ENCODE peak calls at places on chromosomes 3 and 15, in six cellular contexts. One of them, this sample, is unnamed.

GRCh38 chr15:101293122-101293521 is 1.9 kb downstream of the SNRPA1 start:
- DNase-seq in upper lobe of right lung: no peak
- DNase-seq in dorsolateral prefrontal cortex: no peak
- DNase-seq in cardiac muscle cell: no peak
- DNase-seq in mammary epithelial cell: no peak
- DNase-seq in MM.1S: no peak
- DNase-seq in this sample: no peak

GRCh38 chr3:134039161-134039862 is 9.6 kb upstream of the SLCO2A1 start:
- DNase-seq in MM.1S: no peak
- DNase-seq in mammary epithelial cell: peak
- DNase-seq in upper lobe of right lung: no peak
- DNase-seq in dorsolateral prefrontal cortex: no peak
- DNase-seq in cardiac muscle cell: peak
- DNase-seq in this sample: peak

GRCh38 chr3:193853511-193854219 is 260.7 kb downstream of the OPA1 start:
- DNase-seq in dorsolateral prefrontal cortex: no peak
- DNase-seq in MM.1S: no peak
- DNase-seq in mammary epithelial cell: peak
- DNase-seq in cardiac muscle cell: no peak
- DNase-seq in upper lobe of right lung: no peak
- DNase-seq in this sample: no peak

GRCh38 chr3:45968706-45969105 is 25.4 kb downstream of the CXCR6 start:
- DNase-seq in mammary epithelial cell: peak
- DNase-seq in upper lobe of right lung: no peak
- DNase-seq in MM.1S: no peak
- DNase-seq in dorsolateral prefrontal cortex: no peak
- DNase-seq in cardiac muscle cell: no peak
- DNase-seq in this sample: no peak

GRCh38 chr15:60520825-60521368 is 42.0 kb upstream of the ICE2 start:
- DNase-seq in upper lobe of right lung: peak
- DNase-seq in dorsolateral prefrontal cortex: peak
- DNase-seq in MM.1S: peak
- DNase-seq in cardiac muscle cell: peak
- DNase-seq in mammary epithelial cell: peak
- DNase-seq in this sample: peak

GRCh38 chr3:66224220-66224619 is 3.4 kb downstream of the SLC25A26 start:
- DNase-seq in dorsolateral prefrontal cortex: no peak
- DNase-seq in cardiac muscle cell: no peak
- DNase-seq in mammary epithelial cell: peak
- DNase-seq in upper lobe of right lung: no peak
- DNase-seq in MM.1S: no peak
- DNase-seq in this sample: no peak

GRCh38 chr15:34610388-34610787 is 26.9 kb upstream of the GOLGA8B start:
- DNase-seq in dorsolateral prefrontal cortex: no peak
- DNase-seq in upper lobe of right lung: no peak
- DNase-seq in mammary epithelial cell: peak
- DNase-seq in cardiac muscle cell: peak
- DNase-seq in MM.1S: peak
- DNase-seq in this sample: peak

GRCh38 chr3:185658504-185658912 is 72.4 kb downstream of the SENP2 start:
- DNase-seq in MM.1S: no peak
- DNase-seq in cardiac muscle cell: no peak
- DNase-seq in upper lobe of right lung: peak
- DNase-seq in dorsolateral prefrontal cortex: peak
- DNase-seq in mammary epithelial cell: peak
- DNase-seq in this sample: peak

GRCh38 chr15:29849716-29850115 is 27.4 kb upstream of the TJP1 start:
- DNase-seq in MM.1S: no peak
- DNase-seq in upper lobe of right lung: no peak
- DNase-seq in mammary epithelial cell: no peak
- DNase-seq in dorsolateral prefrontal cortex: no peak
- DNase-seq in cardiac muscle cell: no peak
- DNase-seq in this sample: no peak

GRCh38 chr3:113746955-113747718 is at the start of gene ATP6V1A:
- DNase-seq in dorsolateral prefrontal cortex: peak
- DNase-seq in MM.1S: peak
- DNase-seq in upper lobe of right lung: peak
- DNase-seq in cardiac muscle cell: peak
- DNase-seq in mammary epithelial cell: no peak
- DNase-seq in this sample: peak

GRCh38 chr15:87955284-87955909 is 301.1 kb downstream of the NTRK3 start:
- DNase-seq in MM.1S: no peak
- DNase-seq in upper lobe of right lung: no peak
- DNase-seq in mammary epithelial cell: no peak
- DNase-seq in dorsolateral prefrontal cortex: peak
- DNase-seq in cardiac muscle cell: no peak
- DNase-seq in this sample: no peak

GRCh38 chr3:148131990-148132638 is 565.6 kb upstream of the AGTR1 start:
- DNase-seq in cardiac muscle cell: no peak
- DNase-seq in dorsolateral prefrontal cortex: no peak
- DNase-seq in mammary epithelial cell: no peak
- DNase-seq in MM.1S: no peak
- DNase-seq in upper lobe of right lung: no peak
- DNase-seq in this sample: no peak

GRCh38 chr15:60508442-60508841 is 29.5 kb upstream of the ICE2 start:
- DNase-seq in dorsolateral prefrontal cortex: no peak
- DNase-seq in upper lobe of right lung: no peak
- DNase-seq in mammary epithelial cell: no peak
- DNase-seq in cardiac muscle cell: no peak
- DNase-seq in MM.1S: no peak
- DNase-seq in this sample: no peak

GRCh38 chr15:82960766-82961165 is 8.2 kb upstream of the HOMER2 start:
- DNase-seq in dorsolateral prefrontal cortex: no peak
- DNase-seq in MM.1S: no peak
- DNase-seq in upper lobe of right lung: no peak
- DNase-seq in cardiac muscle cell: no peak
- DNase-seq in mammary epithelial cell: no peak
- DNase-seq in this sample: no peak

GRCh38 chr3:72380193-72380592 is 468.1 kb downstream of the SHQ1 start:
- DNase-seq in dorsolateral prefrontal cortex: no peak
- DNase-seq in MM.1S: no peak
- DNase-seq in cardiac muscle cell: no peak
- DNase-seq in upper lobe of right lung: no peak
- DNase-seq in mammary epithelial cell: peak
- DNase-seq in this sample: peak

GRCh38 chr3:186849392-186849975 is 7.0 kb downstream of the ADIPOQ start:
- DNase-seq in dorsolateral prefrontal cortex: no peak
- DNase-seq in upper lobe of right lung: no peak
- DNase-seq in cardiac muscle cell: peak
- DNase-seq in mammary epithelial cell: peak
- DNase-seq in MM.1S: peak
- DNase-seq in this sample: peak

GRCh38 chr3:149654188-149654601 is 3.6 kb downstream of the WWTR1 start:
- DNase-seq in MM.1S: no peak
- DNase-seq in mammary epithelial cell: peak
- DNase-seq in dorsolateral prefrontal cortex: no peak
- DNase-seq in cardiac muscle cell: no peak
- DNase-seq in upper lobe of right lung: no peak
- DNase-seq in this sample: no peak

GRCh38 chr15:87038404-87038803 is 958.7 kb downstream of the AGBL1 start:
- DNase-seq in mammary epithelial cell: no peak
- DNase-seq in upper lobe of right lung: no peak
- DNase-seq in MM.1S: no peak
- DNase-seq in dorsolateral prefrontal cortex: no peak
- DNase-seq in cardiac muscle cell: no peak
- DNase-seq in this sample: no peak

GRCh38 chr15:31605467-31605931 is 278.9 kb downstream of the KLF13 start:
- DNase-seq in cardiac muscle cell: peak
- DNase-seq in dorsolateral prefrontal cortex: no peak
- DNase-seq in upper lobe of right lung: no peak
- DNase-seq in mammary epithelial cell: no peak
- DNase-seq in MM.1S: no peak
- DNase-seq in this sample: peak
- TF ChIP-seq CTCF in cardiac muscle cell: no peak
- TF ChIP-seq CTCF in dorsolateral prefrontal cortex: no peak
- TF ChIP-seq CTCF in upper lobe of right lung: no peak
- TF ChIP-seq CTCF in mammary epithelial cell: no peak
- TF ChIP-seq CTCF in MM.1S: no peak
- TF ChIP-seq CTCF in this sample: no peak

GRCh38 chr15:91865486-91865885 is 12.0 kb downstream of the SLCO3A1 start:
- DNase-seq in dorsolateral prefrontal cortex: no peak
- DNase-seq in MM.1S: no peak
- DNase-seq in cardiac muscle cell: no peak
- DNase-seq in mammary epithelial cell: no peak
- DNase-seq in upper lobe of right lung: no peak
- DNase-seq in this sample: no peak

GRCh38 chr15:91865903-91866302 is 12.4 kb downstream of the SLCO3A1 start:
- DNase-seq in cardiac muscle cell: no peak
- DNase-seq in MM.1S: no peak
- DNase-seq in mammary epithelial cell: peak
- DNase-seq in dorsolateral prefrontal cortex: no peak
- DNase-seq in upper lobe of right lung: no peak
- DNase-seq in this sample: peak

GRCh38 chr15:91864669-91865068 is 11.2 kb downstream of the SLCO3A1 start:
- DNase-seq in dorsolateral prefrontal cortex: no peak
- DNase-seq in upper lobe of right lung: no peak
- DNase-seq in mammary epithelial cell: no peak
- DNase-seq in MM.1S: no peak
- DNase-seq in cardiac muscle cell: peak
- DNase-seq in this sample: no peak

GRCh38 chr15:91862891-91863520 is 9.5 kb downstream of the SLCO3A1 start:
- DNase-seq in mammary epithelial cell: no peak
- DNase-seq in dorsolateral prefrontal cortex: no peak
- DNase-seq in upper lobe of right lung: no peak
- DNase-seq in cardiac muscle cell: no peak
- DNase-seq in MM.1S: no peak
- DNase-seq in this sample: no peak

DNA sequence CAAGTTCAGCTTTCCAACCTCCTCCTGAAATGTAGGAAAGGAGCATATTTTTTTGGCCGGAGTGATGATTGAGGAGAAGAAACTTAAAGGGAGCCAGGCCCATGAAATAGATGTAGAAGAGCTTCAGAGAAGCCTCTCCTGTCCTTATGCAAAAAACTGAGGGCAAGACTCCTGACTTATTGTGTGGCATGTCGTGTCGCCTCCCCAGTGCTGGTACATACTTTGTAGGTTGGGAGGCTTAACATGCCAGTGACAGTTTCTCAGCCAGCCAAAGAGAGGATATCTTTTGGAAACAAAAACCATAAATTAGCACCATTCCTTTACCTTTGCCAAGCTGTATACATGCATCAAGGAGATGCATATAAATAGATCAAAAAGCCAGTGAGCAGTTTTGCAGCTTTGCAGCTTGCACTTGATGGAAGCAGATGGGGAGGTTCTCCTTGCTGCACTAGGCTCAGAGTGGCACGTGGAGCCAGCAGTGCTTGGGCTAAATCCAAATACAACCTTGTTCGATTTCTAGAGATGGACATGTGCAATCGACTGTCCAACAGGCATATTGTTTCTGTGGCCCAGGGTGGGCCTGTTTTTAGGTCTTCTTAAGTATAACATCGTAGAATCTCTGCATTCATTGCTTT is 10.2 kb downstream of the SLCO3A1 start:
- DNase-seq in MM.1S: no peak
- DNase-seq in dorsolateral prefrontal cortex: no peak
- DNase-seq in upper lobe of right lung: no peak
- DNase-seq in cardiac muscle cell: peak
- DNase-seq in mammary epithelial cell: no peak
- DNase-seq in this sample: no peak
- H3K27ac ChIP-seq in MM.1S: no peak
- H3K27ac ChIP-seq in dorsolateral prefrontal cortex: peak
- H3K27ac ChIP-seq in upper lobe of right lung: no peak
- H3K27ac ChIP-seq in cardiac muscle cell: peak
- H3K27ac ChIP-seq in mammary epithelial cell: no peak
- H3K27ac ChIP-seq in this sample: peak

DNA sequence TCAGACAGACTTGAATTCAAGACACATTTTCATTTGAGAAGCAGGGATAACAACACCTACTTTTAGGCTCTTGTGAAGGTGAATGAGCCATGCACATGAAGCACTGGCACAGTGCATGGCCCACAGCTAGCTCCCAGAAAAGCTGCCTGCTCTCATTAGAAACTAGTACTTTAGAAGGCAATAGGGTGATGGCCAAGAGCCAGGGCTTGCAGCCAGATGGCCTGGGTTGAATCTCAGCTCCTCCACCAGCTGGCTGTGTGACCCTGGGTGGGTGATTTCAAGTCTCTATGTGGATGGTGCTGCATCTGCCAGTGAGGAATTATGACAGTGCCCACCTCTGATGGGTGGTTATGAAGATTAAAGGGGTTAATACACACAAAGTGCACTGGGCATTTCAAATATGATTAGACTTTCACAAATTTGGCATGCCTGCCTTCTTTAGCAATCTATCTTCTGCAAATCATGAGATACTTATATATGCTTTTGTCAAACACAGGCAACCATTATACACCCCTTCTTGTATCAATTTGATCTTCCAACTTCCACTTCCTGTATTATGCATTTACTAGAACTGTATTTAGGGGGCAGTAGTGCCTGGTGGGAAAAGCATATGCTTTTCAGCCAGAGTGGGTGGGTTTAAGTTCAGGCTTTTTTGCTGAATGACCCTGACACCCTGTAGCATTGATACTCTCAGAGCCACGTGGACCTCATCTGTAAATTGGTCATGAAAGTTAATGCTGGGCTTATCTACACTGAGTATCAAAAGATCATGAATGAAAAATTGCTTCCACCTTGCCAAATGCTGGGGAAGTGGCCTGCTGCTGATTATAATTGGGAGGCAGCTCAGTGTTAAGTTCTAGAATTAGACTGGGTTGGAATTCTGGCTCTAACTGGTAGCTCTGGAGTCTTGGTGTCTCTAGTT is 34.7 kb upstream of the RBP1 start:
- DNase-seq in mammary epithelial cell: no peak
- DNase-seq in MM.1S: no peak
- DNase-seq in upper lobe of right lung: no peak
- DNase-seq in cardiac muscle cell: no peak
- DNase-seq in dorsolateral prefrontal cortex: no peak
- DNase-seq in this sample: no peak
- TF ChIP-seq CTCF in mammary epithelial cell: no peak
- TF ChIP-seq CTCF in MM.1S: no peak
- TF ChIP-seq CTCF in upper lobe of right lung: no peak
- TF ChIP-seq CTCF in cardiac muscle cell: peak
- TF ChIP-seq CTCF in dorsolateral prefrontal cortex: no peak
- TF ChIP-seq CTCF in this sample: no peak

GRCh38 chr3:39220551-39221530 is 28.4 kb upstream of the XIRP1 start:
- DNase-seq in MM.1S: peak
- DNase-seq in mammary epithelial cell: no peak
- DNase-seq in upper lobe of right lung: no peak
- DNase-seq in cardiac muscle cell: peak
- DNase-seq in dorsolateral prefrontal cortex: no peak
- DNase-seq in this sample: no peak
- H3K27ac ChIP-seq in MM.1S: peak
- H3K27ac ChIP-seq in mammary epithelial cell: no peak
- H3K27ac ChIP-seq in upper lobe of right lung: no peak
- H3K27ac ChIP-seq in cardiac muscle cell: peak
- H3K27ac ChIP-seq in dorsolateral prefrontal cortex: peak
- H3K27ac ChIP-seq in this sample: no peak

DNA sequence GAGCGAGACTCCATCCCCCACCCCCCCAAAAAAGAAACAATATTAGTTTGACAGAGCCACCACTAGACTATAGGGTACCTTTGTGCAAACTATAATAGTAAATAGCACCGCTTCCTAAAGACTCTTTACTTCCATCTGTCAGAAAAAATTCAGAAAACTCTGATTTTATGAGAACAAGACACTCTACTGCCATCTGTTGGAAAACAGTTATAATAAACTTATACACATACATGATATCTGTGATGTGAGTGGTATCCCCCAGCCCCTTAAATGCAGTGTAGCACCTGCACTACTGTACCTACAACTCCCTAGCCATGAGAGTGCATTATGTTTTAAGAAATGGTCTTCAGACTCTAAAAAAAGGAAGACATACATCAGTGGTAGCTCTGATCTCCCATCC is 47.1 kb upstream of the CTDSPL start:
- DNase-seq in mammary epithelial cell: no peak
- DNase-seq in dorsolateral prefrontal cortex: no peak
- DNase-seq in cardiac muscle cell: peak
- DNase-seq in upper lobe of right lung: no peak
- DNase-seq in MM.1S: peak
- DNase-seq in this sample: peak
- TF ChIP-seq CTCF in mammary epithelial cell: peak
- TF ChIP-seq CTCF in dorsolateral prefrontal cortex: peak
- TF ChIP-seq CTCF in cardiac muscle cell: peak
- TF ChIP-seq CTCF in upper lobe of right lung: peak
- TF ChIP-seq CTCF in MM.1S: peak
- TF ChIP-seq CTCF in this sample: peak

This sample was measured in RWPE1.